ENCODE peak calls at places on chromosomes 6 and 20, in seven cellular contexts. One of them, this sample, is unnamed.

GRCh38 chr6:116229287-116229913 is 24.5 kb downstream of the TSPYL4 start:
- DNase-seq in activated CD4-positive, CD25-positive, alpha-beta regulatory T cell: no peak
- DNase-seq in NT2/D1: no peak
- DNase-seq in cardiac fibroblast: peak; percentile 99
- DNase-seq in breast epithelium: peak; percentile 22
- DNase-seq in psoas muscle: peak; percentile 80
- DNase-seq in mammary epithelial cell: no peak
- DNase-seq in this sample: peak; percentile 36

GRCh38 chr6:43105538-43106218 is 29.6 kb downstream of the PTK7 start:
- DNase-seq in activated CD4-positive, CD25-positive, alpha-beta regulatory T cell: no peak
- DNase-seq in NT2/D1: no peak
- DNase-seq in cardiac fibroblast: no peak
- DNase-seq in breast epithelium: no peak
- DNase-seq in psoas muscle: no peak
- DNase-seq in mammary epithelial cell: no peak
- DNase-seq in this sample: no peak

GRCh38 chr6:44002591-44003344 is 124.5 kb downstream of the MRPL14 start:
- DNase-seq in activated CD4-positive, CD25-positive, alpha-beta regulatory T cell: no peak
- DNase-seq in NT2/D1: peak; percentile 48
- DNase-seq in cardiac fibroblast: peak; percentile 42
- DNase-seq in breast epithelium: peak; percentile 64
- DNase-seq in psoas muscle: peak; percentile 81
- DNase-seq in mammary epithelial cell: peak; percentile 46
- DNase-seq in this sample: no peak

GRCh38 chr20:57469418-57470211 is 55.3 kb downstream of the CTCFL start:
- DNase-seq in activated CD4-positive, CD25-positive, alpha-beta regulatory T cell: no peak
- DNase-seq in NT2/D1: no peak
- DNase-seq in cardiac fibroblast: no peak
- DNase-seq in breast epithelium: no peak
- DNase-seq in psoas muscle: no peak
- DNase-seq in mammary epithelial cell: no peak
- DNase-seq in this sample: no peak

GRCh38 chr6:14031516-14031915 is 86.1 kb upstream of the CD83 start:
- DNase-seq in activated CD4-positive, CD25-positive, alpha-beta regulatory T cell: no peak
- DNase-seq in NT2/D1: no peak
- DNase-seq in cardiac fibroblast: no peak
- DNase-seq in breast epithelium: peak; percentile 25
- DNase-seq in psoas muscle: no peak
- DNase-seq in mammary epithelial cell: no peak
- DNase-seq in this sample: no peak

GRCh38 chr20:32241807-32242206 is 34.1 kb downstream of the POFUT1 start:
- DNase-seq in activated CD4-positive, CD25-positive, alpha-beta regulatory T cell: no peak
- DNase-seq in NT2/D1: no peak
- DNase-seq in cardiac fibroblast: no peak
- DNase-seq in breast epithelium: no peak
- DNase-seq in psoas muscle: no peak
- DNase-seq in mammary epithelial cell: no peak
- DNase-seq in this sample: no peak

GRCh38 chr6:14635195-14635594 is 517.6 kb downstream of the CD83 start:
- DNase-seq in activated CD4-positive, CD25-positive, alpha-beta regulatory T cell: no peak
- DNase-seq in NT2/D1: no peak
- DNase-seq in cardiac fibroblast: no peak
- DNase-seq in breast epithelium: no peak
- DNase-seq in psoas muscle: no peak
- DNase-seq in mammary epithelial cell: peak; percentile 8
- DNase-seq in this sample: no peak

GRCh38 chr20:990293-990959 is 11.7 kb downstream of the RSPO4 start:
- DNase-seq in activated CD4-positive, CD25-positive, alpha-beta regulatory T cell: no peak
- DNase-seq in NT2/D1: no peak
- DNase-seq in cardiac fibroblast: no peak
- DNase-seq in breast epithelium: no peak
- DNase-seq in psoas muscle: peak; percentile 14
- DNase-seq in mammary epithelial cell: no peak
- DNase-seq in this sample: no peak

GRCh38 chr6:77457720-77458349 is 5.5 kb downstream of the HTR1B start:
- DNase-seq in activated CD4-positive, CD25-positive, alpha-beta regulatory T cell: no peak
- DNase-seq in NT2/D1: peak; percentile 64
- DNase-seq in cardiac fibroblast: peak; percentile 98
- DNase-seq in breast epithelium: no peak
- DNase-seq in psoas muscle: peak; percentile 57
- DNase-seq in mammary epithelial cell: peak; percentile 75
- DNase-seq in this sample: peak; percentile 95

GRCh38 chr6:38413097-38413800 is 226.5 kb downstream of the BTBD9 start:
- DNase-seq in activated CD4-positive, CD25-positive, alpha-beta regulatory T cell: no peak
- DNase-seq in NT2/D1: no peak
- DNase-seq in cardiac fibroblast: no peak
- DNase-seq in breast epithelium: no peak
- DNase-seq in psoas muscle: no peak
- DNase-seq in mammary epithelial cell: no peak
- DNase-seq in this sample: no peak

GRCh38 chr20:1952737-1953530 is 40.9 kb downstream of the PDYN start:
- DNase-seq in activated CD4-positive, CD25-positive, alpha-beta regulatory T cell: no peak
- DNase-seq in NT2/D1: no peak
- DNase-seq in cardiac fibroblast: no peak
- DNase-seq in breast epithelium: no peak
- DNase-seq in psoas muscle: no peak
- DNase-seq in mammary epithelial cell: no peak
- DNase-seq in this sample: no peak

GRCh38 chr6:48078092-48078491 is 32.9 kb downstream of the PTCHD4 start:
- DNase-seq in activated CD4-positive, CD25-positive, alpha-beta regulatory T cell: no peak
- DNase-seq in NT2/D1: no peak
- DNase-seq in cardiac fibroblast: peak; percentile 41
- DNase-seq in breast epithelium: no peak
- DNase-seq in psoas muscle: no peak
- DNase-seq in mammary epithelial cell: peak; percentile 57
- DNase-seq in this sample: peak; percentile 49

This sample was measured in MCF 10A.